ENCODE peak calls at places on chromosomes 7 and 10, in six cellular contexts. Z, A, N, T, H and W are unnamed samples. For H3K4me1, the result is how much of the 10 kb centered on the place peaks cover.

GRCh38 chr7:27689045-27689877 is 26.6 kb upstream of the HIBADH start:
- DNase-seq in A (peak), H (peak), N (peak), Z (peak), T (peak), W (peak)

GRCh38 chr7:124276005-124276606 is 243.2 kb upstream of the TMEM229A start:
- DNase-seq in N (peak), A (peak), H (peak), T (peak), Z (peak), W (peak)

GRCh38 chr7:13097508-13097907 is 410.1 kb downstream of the ARL4A start:
- DNase-seq in N (no peak), H (no peak), T (no peak), Z (no peak), A (no peak), W (no peak)

GRCh38 chr7:44618754-44619153 is 12.3 kb downstream of the OGDH start:
- DNase-seq in Z (no peak), H (no peak), A (peak), N (peak), T (no peak), W (no peak)

GRCh38 chr7:143395187-143396149 is 13.2 kb downstream of the EPHA1 start:
- DNase-seq in A (peak), N (no peak), H (peak), T (no peak), Z (no peak), W (peak)

GRCh38 chr7:142319970-142320369 is 62.1 kb upstream of the PRSS58 start:
- DNase-seq in N (no peak), A (peak), H (no peak), T (no peak), Z (no peak), W (no peak)

GRCh38 chr7:47492720-47493119 is 89.2 kb downstream of the TNS3 start:
- DNase-seq in A (no peak), T (no peak), Z (no peak), N (no peak), H (no peak), W (no peak)

GRCh38 chr10:123573236-123574147 is 92.7 kb upstream of the GPR26 start:
- DNase-seq in A (peak), T (no peak), Z (peak), H (peak), N (peak), W (peak)

GRCh38 chr10:114525368-114525949 is 121.2 kb upstream of the AFAP1L2 start:
- DNase-seq in N (no peak), H (no peak), Z (no peak), A (peak), T (no peak), W (no peak)

GRCh38 chr10:15228426-15228825 is 59.9 kb upstream of the NMT2 start:
- DNase-seq in A (no peak), N (no peak), T (no peak), H (no peak), Z (no peak), W (no peak)
- H3K27ac ChIP-seq in A (no peak), N (no peak), T (no peak), H (no peak), Z (no peak), W (no peak)

DNA sequence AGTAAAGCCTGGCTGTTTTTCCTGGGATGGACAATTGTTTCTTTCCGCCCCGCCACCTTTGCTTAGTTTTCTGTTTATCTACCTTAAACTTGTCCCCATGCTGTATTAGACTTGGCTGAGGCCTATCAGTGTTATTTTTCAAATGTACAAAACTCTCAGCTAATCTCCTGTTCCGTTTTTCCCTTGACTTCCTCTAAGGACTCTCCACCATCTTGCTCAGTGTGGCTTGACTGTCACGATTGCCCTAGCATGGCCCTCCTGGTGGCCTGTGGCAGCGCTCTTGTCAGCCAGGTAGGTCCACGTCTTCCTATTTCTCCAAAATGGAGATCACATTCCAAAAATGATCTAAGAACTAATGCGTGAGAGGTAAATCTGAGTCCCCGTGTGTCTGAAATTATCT is 36.7 kb downstream of the BAIAP2L1 start:
- DNase-seq in H (no peak), N (no peak), Z (no peak), A (no peak), T (no peak), W (no peak)
- H3K4me1 ChIP-seq in H (under half), N (under half), Z (under half), A (under half), T (under half), W (under half)

GRCh38 chr7:5590596-5591546 is 167.2 kb upstream of the TNRC18 start:
- DNase-seq in H (no peak), T (peak), A (no peak), N (no peak), Z (peak), W (no peak)

GRCh38 chr7:5589819-5590595 is 166.4 kb upstream of the TNRC18 start:
- DNase-seq in A (no peak), N (no peak), T (no peak), Z (peak), H (no peak), W (no peak)

GRCh38 chr7:5594616-5595544 is 171.2 kb upstream of the TNRC18 start:
- DNase-seq in N (peak), H (no peak), T (peak), A (peak), Z (peak), W (no peak)

GRCh38 chr7:5595545-5596045 is 172.0 kb upstream of the TNRC18 start:
- DNase-seq in N (peak), T (peak), A (peak), H (no peak), Z (peak), W (no peak)

DNA sequence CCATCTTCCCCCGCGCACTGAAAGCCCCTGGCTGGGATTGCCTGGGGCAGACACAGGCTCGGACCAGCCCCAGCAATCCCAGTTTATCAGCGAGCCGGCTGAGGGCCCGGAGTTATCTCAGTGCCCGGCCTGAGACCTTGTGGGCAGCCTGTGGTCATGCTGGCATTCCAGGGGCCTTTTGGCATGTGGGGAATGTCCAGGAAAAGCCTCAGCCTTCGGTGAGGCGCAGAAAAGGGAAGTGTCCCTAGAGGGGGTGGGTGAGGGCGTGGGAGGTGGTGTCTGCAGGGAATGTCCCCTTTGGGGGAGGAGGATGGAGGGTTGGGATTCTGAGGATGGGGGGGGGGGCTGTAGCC is 167.9 kb upstream of the TNRC18 start:
- DNase-seq in H (peak), N (peak), T (peak), A (peak), Z (peak), W (no peak)
- H3K27ac ChIP-seq in H (peak), N (peak), T (peak), A (peak), Z (peak), W (no peak)

GRCh38 chr7:92695308-92696261 is 105.4 kb upstream of the FAM133B start:
- DNase-seq in Z (no peak), A (peak), T (peak), N (peak), H (peak), W (peak)
- H3K4me1 ChIP-seq in Z (under half), A (under half), T (under half), N (under half), H (under half), W (under half)

GRCh38 chr7:118684796-118685195 is 460.3 kb downstream of the ANKRD7 start:
- DNase-seq in Z (no peak), T (no peak), H (no peak), A (no peak), N (no peak), W (no peak)
- H3K27ac ChIP-seq in Z (no peak), T (no peak), H (no peak), A (no peak), N (no peak), W (no peak)

GRCh38 chr10:113047605-113047962 is 97.5 kb downstream of the TCF7L2 start:
- DNase-seq in H (peak), T (no peak), Z (no peak), N (no peak), A (no peak), W (no peak)

GRCh38 chr10:113047963-113048781 is 98.1 kb downstream of the TCF7L2 start:
- DNase-seq in T (no peak), Z (no peak), H (no peak), A (peak), N (no peak), W (no peak)

GRCh38 chr10:113045155-113046055 is 95.4 kb downstream of the TCF7L2 start:
- DNase-seq in A (no peak), Z (no peak), H (no peak), T (peak), N (no peak), W (no peak)

GRCh38 chr10:113049881-113050280 is 99.8 kb downstream of the TCF7L2 start:
- DNase-seq in N (no peak), A (no peak), Z (no peak), T (no peak), H (no peak), W (no peak)

DNA sequence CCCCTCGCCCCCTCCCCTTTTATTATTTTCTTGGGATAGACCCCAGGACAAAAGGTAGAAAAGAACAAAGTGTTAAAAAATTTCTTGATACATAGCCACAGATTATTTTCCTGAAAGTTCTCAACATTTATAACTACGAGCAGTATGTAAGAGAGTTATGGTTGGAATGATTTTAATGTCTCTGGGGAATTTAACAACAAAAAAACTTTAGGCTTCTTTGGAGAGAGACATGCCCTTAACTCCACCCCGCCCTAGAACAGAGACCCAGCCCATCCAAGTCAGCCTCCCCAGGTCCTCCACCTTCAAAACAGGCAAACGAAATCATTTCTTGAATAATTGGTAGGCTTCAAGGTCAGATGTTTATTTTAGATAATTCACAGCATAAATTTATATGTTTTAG is 97.1 kb downstream of the TCF7L2 start:
- DNase-seq in T (no peak), A (no peak), N (no peak), Z (no peak), H (no peak), W (no peak)
- H3K4me1 ChIP-seq in T (under half), A (under half), N (under half), Z (under half), H (under half), W (under half)

DNA sequence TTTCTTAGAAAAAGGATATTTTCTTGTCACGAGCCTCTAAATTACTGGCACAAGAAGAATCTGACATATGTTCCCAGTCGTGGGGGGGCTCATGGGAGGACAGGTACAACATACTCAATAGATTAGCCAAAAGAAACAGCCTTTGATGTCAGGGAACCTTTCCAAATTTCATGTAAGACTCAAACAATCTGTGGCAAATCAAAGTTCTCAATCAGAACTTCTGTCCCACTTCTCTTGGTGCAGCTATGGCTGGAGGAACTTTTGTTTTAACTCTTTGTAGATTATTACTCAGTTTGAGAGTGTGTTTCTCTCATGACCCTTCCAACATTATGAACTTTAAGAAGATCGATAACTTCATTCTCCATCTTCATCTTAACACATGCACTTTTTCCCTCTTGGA is 114.3 kb upstream of the ARID5B start:
- DNase-seq in A (no peak), T (no peak), N (no peak), Z (no peak), H (no peak), W (no peak)
- H3K27ac ChIP-seq in A (no peak), T (peak), N (no peak), Z (peak), H (peak), W (no peak)

GRCh38 chr7:141217938-141218337 is 144.1 kb downstream of the TMEM178B start:
- DNase-seq in A (peak), T (no peak), Z (no peak), N (no peak), H (no peak), W (no peak)
- H3K4me1 ChIP-seq in A (under half), T (under half), Z (under half), N (under half), H (under half), W (under half)

DNA sequence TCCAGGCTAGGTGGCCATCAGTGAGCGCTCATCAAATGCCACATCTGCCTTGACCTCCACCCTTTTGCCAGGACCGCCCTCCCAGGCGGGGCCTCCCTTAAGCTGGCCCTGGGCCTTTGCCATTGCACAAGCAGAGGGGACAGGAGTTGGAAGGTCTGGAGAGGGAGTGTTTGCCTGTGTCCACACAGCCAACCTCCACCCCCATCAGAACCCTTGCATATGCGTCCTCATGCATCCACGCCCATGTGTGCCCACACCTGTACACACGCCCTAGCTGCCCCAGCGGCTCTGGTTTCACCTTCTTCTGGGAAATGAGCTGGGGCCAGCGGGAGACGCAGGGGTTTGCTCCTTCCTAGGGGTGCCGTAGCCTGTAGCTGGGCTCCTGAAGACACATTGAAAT is 64.0 kb downstream of the NEURL1 start:
- DNase-seq in Z (no peak), H (no peak), T (no peak), N (no peak), A (no peak), W (peak)
- H3K27ac ChIP-seq in Z (no peak), H (no peak), T (no peak), N (no peak), A (no peak), W (no peak)